ENCODE peak calls at places on chromosomes 13 and 19, in five cellular contexts. A is GM12878, Q is HepG2, H is K562, T is H1. K is an unnamed sample.

GRCh38 chr19:7789447-7789846 is 26.4 kb downstream of the CLEC4M start:
- DNase-seq in A (no peak), Q (no peak), H (peak), T (peak), K (no peak)

GRCh38 chr13:65553328-65553727 is 1676.8 kb downstream of the PCDH9 start:
- DNase-seq in A (no peak), Q (no peak), H (no peak), T (no peak), K (no peak)

GRCh38 chr19:48724796-48725753 is 5.5 kb upstream of the MAMSTR start:
- DNase-seq in A (no peak), Q (no peak), H (peak), T (no peak), K (peak)

GRCh38 chr13:113452942-113453901 is at the start of gene ADPRHL1:
- DNase-seq in A (no peak), Q (no peak), H (no peak), T (no peak), K (no peak)

GRCh38 chr19:48945415-48945814 is 9.3 kb upstream of the BAX start:
- DNase-seq in A (no peak), Q (no peak), H (no peak), T (no peak), K (no peak)

GRCh38 chr13:106532111-106532929 is 3.1 kb downstream of the EFNB2 start:
- DNase-seq in A (no peak), Q (no peak), H (no peak), T (no peak), K (no peak)

GRCh38 chr13:20160346-20161274 is at the start of gene GJA3:
- DNase-seq in A (no peak), Q (no peak), H (peak), T (peak), K (peak)

GRCh38 chr19:13037161-13037560 is 41.9 kb downstream of the NFIX start:
- DNase-seq in A (no peak), Q (no peak), H (no peak), T (no peak), K (peak)

GRCh38 chr13:22690756-22691155 is 490.0 kb upstream of the SGCG start:
- DNase-seq in A (no peak), Q (no peak), H (no peak), T (no peak), K (no peak)

GRCh38 chr13:76764916-76765315 is 121.3 kb downstream of the KCTD12 start:
- DNase-seq in A (no peak), Q (no peak), H (no peak), T (no peak), K (no peak)

GRCh38 chr19:35439921-35440320 is 8.1 kb upstream of the FFAR2 start:
- DNase-seq in A (no peak), Q (no peak), H (no peak), T (no peak), K (no peak)

GRCh38 chr13:48798180-48798579 is 144.5 kb downstream of the CYSLTR2 start:
- DNase-seq in A (no peak), Q (no peak), H (no peak), T (no peak), K (no peak)

GRCh38 chr19:53076984-53077383 is 26.2 kb downstream of the ZNF160 start:
- DNase-seq in A (no peak), Q (peak), H (peak), T (peak), K (no peak)

GRCh38 chr13:78341032-78341431 is 262.3 kb downstream of the POU4F1 start:
- DNase-seq in A (no peak), Q (no peak), H (no peak), T (no peak), K (no peak)

GRCh38 chr13:80528733-80529132 is 187.8 kb upstream of the SPRY2 start:
- DNase-seq in A (no peak), Q (no peak), H (peak), T (no peak), K (no peak)

GRCh38 chr13:80527400-80527799 is 186.5 kb upstream of the SPRY2 start:
- DNase-seq in A (no peak), Q (no peak), H (peak), T (no peak), K (no peak)

GRCh38 chr13:80524447-80525215 is 183.7 kb upstream of the SPRY2 start:
- DNase-seq in A (no peak), Q (no peak), H (peak), T (no peak), K (no peak)

GRCh38 chr13:80523134-80523533 is 182.2 kb upstream of the SPRY2 start:
- DNase-seq in A (no peak), Q (no peak), H (no peak), T (no peak), K (no peak)
- TF ChIP-seq HDAC2 in A (no peak), Q (no peak), H (no peak), T (no peak), K (no peak)

DNA sequence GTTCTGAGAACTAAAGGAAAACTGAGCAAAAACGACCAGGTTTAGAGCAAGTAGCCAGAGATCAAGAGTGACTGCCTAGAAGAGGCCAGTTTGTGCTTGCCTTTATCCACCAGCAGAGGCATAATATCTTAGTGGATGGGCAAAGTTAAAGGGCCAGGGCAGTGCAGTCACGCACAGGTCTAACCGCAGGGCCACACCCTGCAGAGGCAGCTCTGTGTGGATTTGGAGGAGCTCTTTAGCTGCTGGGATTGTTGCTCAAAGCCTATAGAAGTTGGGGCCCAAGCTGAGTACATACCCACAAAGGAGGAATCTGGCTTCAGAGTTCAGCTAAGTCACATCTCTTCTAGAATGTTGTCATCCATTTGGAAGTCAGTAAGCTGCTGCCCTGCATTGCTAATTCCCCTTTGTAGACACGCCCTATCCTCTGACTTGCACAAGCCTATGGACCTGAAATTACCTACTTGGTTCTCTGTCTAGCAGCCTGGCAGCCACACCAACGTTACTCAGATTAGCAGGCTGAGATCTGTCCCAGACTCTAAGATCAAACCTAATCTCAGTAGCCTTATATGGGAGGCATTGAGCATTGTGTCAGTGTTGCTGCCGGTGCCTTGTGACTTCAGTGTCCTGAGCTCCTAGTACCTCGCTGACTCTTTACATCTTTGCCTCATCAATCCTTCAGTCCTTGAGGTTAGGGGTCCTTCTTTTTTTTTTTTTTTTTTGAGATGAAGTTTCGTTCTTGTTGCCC is 102.9 kb upstream of the STARD13 start:
- DNase-seq in A (no peak), Q (no peak), H (no peak), T (no peak), K (no peak)
- TF ChIP-seq EP300 in A (no peak), Q (no peak), H (no peak), T (no peak), K (no peak)

DNA sequence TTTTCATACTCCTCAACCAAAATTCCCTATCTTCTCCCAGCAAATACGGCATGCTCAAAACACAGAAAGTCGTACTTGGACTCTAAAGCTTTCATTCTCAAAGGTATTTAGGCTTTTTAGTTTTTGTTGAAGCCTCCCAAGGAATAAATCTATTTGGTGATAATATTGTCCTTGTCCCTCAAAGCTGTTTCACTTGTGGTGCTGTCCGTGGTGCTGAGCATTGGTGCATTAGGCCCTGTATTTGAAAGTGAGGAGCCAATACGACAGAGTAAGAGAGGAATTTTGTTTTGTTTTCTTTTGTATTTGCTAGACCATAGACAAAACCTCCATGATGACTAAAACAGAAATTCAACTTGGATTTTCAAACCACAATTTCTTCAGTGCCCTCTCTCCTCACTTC is 3.2 kb upstream of the LGALS13 start:
- DNase-seq in A (no peak), Q (peak), H (peak), T (peak), K (peak)
- TF ChIP-seq HDAC2 in A (no peak), Q (no peak), H (no peak), T (no peak), K (no peak)

DNA sequence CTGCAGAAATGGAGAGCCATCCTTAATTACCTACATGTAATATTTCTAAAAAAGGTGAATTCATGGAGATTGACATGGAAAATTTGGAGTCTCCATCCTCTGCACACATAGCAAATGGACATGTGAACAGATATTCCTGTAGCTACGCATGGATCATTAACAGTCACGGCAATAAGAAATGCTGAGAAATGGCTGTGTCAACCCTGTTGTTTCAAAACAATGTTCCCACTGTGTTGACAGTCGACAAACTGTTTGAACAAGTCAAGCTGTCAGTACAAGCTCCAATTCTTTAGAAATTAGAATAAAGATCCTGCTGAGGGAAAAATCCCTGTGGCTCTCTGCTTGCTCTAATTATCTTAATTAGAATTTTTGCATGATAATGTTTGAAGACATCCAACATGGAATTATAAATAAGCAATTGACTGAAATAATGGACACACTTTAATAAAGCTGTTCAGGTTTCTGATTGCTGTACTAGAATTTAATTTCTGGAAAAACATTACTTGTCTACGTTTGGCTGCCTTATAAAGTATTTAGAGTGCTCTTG is 37.9 kb upstream of the CPB2 start:
- DNase-seq in A (no peak), Q (peak), H (no peak), T (no peak), K (no peak)
- TF ChIP-seq EP300 in A (no peak), Q (peak), H (no peak), T (no peak), K (no peak)

GRCh38 chr13:33678906-33679657 is 138.9 kb upstream of the RFC3 start:
- DNase-seq in A (peak), Q (peak), H (peak), T (no peak), K (peak)
- TF ChIP-seq HDAC2 in A (no peak), Q (peak), H (no peak), T (no peak), K (no peak)

GRCh38 chr19:54159352-54160181 is at the start of gene LENG1:
- DNase-seq in A (peak), Q (peak), H (peak), T (peak), K (peak)
- TF ChIP-seq EP300 in A (no peak), Q (no peak), H (no peak), T (no peak), K (no peak)

DNA sequence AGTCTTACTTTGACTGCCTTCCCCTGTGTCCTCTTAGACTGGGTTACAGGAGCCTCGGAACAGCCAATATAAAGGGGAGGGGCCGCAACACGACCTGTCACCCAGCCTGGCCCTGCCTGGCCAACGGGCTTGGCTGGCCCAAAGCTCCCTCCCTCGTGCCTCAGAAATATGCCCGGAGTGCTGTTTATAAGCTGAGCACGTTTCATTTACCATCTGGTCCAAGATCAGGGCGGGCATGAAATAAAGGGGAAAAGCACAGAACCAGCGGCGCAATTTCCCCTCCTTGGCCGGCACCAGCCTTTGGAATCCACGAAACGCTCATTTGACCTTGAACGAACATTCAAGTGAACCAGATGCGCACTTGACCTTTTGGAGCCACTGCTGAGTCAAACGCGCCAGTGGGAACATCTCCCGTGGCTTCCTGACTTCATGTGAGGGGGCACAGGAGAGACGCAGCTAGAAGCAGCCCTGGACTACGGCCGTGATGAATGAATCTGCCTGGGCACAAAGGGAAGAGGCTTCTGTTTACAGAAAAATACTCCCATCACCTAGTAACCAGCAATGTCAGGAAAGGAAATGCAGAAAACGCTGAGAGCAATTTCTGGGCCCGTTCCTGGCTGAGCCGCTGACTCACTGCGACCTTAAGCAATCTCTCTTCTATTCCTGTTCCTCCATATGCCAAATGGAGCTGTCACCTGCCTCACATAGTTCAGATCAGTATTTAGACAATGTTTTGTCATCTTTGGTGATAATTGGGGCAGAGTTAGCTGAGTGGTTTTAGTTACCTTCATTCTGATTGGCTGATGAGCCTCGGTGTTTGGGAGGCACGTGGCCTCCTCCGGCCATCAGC is 53.3 kb downstream of the RFX2 start:
- DNase-seq in A (no peak), Q (peak), H (no peak), T (no peak), K (peak)
- TF ChIP-seq HDAC2 in A (no peak), Q (no peak), H (no peak), T (no peak), K (no peak)

DNA sequence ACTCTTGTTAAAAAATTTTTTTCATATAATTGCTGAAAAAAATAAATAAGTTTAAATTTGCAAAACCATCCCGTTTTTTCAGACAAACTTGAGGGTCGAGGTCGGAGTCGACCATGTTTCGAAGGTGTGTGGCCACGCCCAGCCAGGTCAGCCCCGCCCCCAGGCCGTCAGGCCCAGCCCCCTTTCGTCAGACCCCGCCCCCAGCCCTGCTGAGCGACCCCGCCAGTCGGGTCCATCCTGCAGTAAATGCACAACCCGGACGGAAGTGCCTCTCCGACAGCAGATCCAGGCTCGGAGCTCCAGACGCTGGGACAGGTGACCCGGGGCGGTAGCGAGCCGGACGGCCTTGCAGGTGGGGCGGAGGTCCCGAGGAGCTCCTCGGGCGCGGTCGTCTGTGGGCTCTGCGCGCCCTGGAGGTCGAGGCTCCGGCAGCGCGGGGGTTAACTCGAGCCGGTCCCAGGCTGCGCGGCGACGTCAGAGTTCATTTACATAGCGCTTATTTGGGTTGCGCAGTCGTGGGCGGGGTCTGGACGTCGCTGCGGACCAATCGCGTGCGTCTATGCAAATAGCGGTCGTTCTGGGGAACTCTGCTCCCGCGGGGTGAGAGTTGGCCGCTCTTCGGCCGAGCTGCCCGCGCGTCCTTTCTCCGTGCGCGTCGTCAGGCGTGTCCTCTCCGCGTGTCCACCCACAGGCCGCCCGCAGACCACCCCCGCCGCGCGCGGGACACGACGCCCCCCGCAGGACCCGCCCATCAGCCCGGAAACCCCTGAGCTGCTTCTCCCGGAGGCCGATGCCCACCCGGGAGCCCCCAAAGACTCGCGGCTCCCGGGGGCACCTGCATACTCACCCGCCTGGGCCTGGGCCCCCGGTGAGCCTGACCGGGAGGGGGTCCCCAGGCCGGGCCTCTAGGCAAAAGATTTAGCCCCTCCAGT is at the start of gene OCEL1:
- DNase-seq in A (peak), Q (peak), H (peak), T (peak), K (peak)
- TF ChIP-seq EP300 in A (no peak), Q (no peak), H (no peak), T (no peak), K (no peak)

GRCh38 chr19:1206063-1206732 is 620 bp downstream of the STK11 start:
- DNase-seq in A (no peak), Q (no peak), H (no peak), T (no peak), K (no peak)
- TF ChIP-seq HDAC2 in A (no peak), Q (no peak), H (no peak), T (no peak), K (no peak)

K was measured in A549.